ENCODE peak calls at places on chromosomes 4 and X, in six cellular contexts. R is neuronal stem cell, Y is H9, P is IMR-90, A is H1, W is trophoblast cell. E is an unnamed sample.

GRCh38 chr4:185470503-185471195 is 884 bp downstream of the CCDC110 start:
- DNase-seq in R (peak; percentile 15), Y (peak; percentile 55), P (peak; percentile 12), A (no peak), W (peak; percentile 58), E (peak; percentile 26)

GRCh38 chr4:75630174-75630931 is at the start of gene CDKL2:
- DNase-seq in R (peak; percentile 74), Y (peak; percentile 95), P (no peak), A (peak; percentile 62), W (peak; percentile 93), E (peak; percentile 78)

GRCh38 chr4:38131371-38132139 is 171.4 kb downstream of the PTTG2 start:
- DNase-seq in R (peak; percentile 37), Y (peak; percentile 77), P (no peak), A (peak; percentile 43), W (peak; percentile 39), E (peak; percentile 65)

GRCh38 chr4:8504279-8505007 is 63.9 kb downstream of the TRMT44 start:
- DNase-seq in R (no peak), Y (no peak), P (no peak), A (no peak), W (no peak), E (no peak)

GRCh38 chr4:107689912-107690587 is 30.0 kb downstream of the PAPSS1 start:
- DNase-seq in R (no peak), Y (no peak), P (peak; percentile 94), A (no peak), W (peak; percentile 82), E (peak; percentile 80)

GRCh38 chr4:64584981-64585557 is 175.8 kb upstream of the TECRL start:
- DNase-seq in R (peak; percentile 29), Y (no peak), P (peak; percentile 6), A (no peak), W (peak; percentile 57), E (peak; percentile 47)

GRCh38 chr4:48031802-48032525 is 15.4 kb downstream of the NIPAL1 start:
- DNase-seq in R (no peak), Y (no peak), P (peak; percentile 29), A (no peak), W (no peak), E (peak; percentile 66)

GRCh38 chrX:69156638-69157037 is 8.6 kb downstream of the PJA1 start:
- DNase-seq in R (no peak), Y (peak; percentile 17), P (no peak), A (no peak), W (no peak), E (no peak)

GRCh38 chr4:172995704-172996103 is 172.9 kb upstream of the GALNT7 start:
- DNase-seq in R (no peak), Y (no peak), P (no peak), A (no peak), W (no peak), E (no peak)

GRCh38 chrX:152958524-152959465 is 35.1 kb downstream of the PNMA5 start:
- DNase-seq in R (peak; percentile 81), Y (peak; percentile 87), P (peak; percentile 85), A (peak; percentile 50), W (peak; percentile 93), E (peak; percentile 86)

GRCh38 chrX:152960115-152960514 is 33.8 kb downstream of the PNMA5 start:
- DNase-seq in R (no peak), Y (no peak), P (no peak), A (no peak), W (no peak), E (no peak)

GRCh38 chrX:152959626-152960025 is 34.3 kb downstream of the PNMA5 start:
- DNase-seq in R (no peak), Y (no peak), P (no peak), A (no peak), W (no peak), E (no peak)

GRCh38 chrX:152958047-152958446 is 35.9 kb downstream of the PNMA5 start:
- DNase-seq in R (no peak), Y (no peak), P (no peak), A (no peak), W (peak; percentile 90), E (no peak)
- H3K14ac ChIP-seq in R (no peak overlapping the region), Y (no peak overlapping the region), P (no peak overlapping the region), A (no peak overlapping the region), W (no peak overlapping the region), E (no peak overlapping the region)

GRCh38 chr4:168607215-168607614 is 110.4 kb downstream of the PALLD start:
- DNase-seq in R (no peak), Y (no peak), P (no peak), A (no peak), W (no peak), E (no peak)
- H3K4me1 ChIP-seq in R (peaks cover 14% of the 10 kb centered on the region), Y (peaks cover 7% of the 10 kb centered on the region), P (peaks cover 10% of the 10 kb centered on the region), A (peaks cover 3% of the 10 kb centered on the region), W (peaks cover 7% of the 10 kb centered on the region), E (peaks cover 4% of the 10 kb centered on the region)

DNA sequence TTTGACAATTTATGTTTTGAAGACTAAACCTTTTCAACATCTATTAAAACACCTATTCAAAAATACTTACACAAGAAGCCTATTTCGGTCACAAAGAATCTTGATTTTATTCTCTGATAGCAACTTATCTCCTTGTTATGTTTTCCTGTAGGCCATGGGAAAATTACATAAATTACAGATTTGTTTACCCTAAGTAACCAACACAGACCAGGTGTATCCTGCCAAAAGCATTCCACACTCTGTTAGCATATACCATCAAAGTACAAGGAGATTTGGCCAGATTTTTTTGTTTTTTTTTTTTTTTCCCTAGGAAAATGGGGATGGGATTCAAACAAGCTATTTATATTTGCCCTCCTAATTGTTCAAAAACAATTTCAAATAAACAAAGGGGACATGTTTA is 497.9 kb upstream of the MAGEB18 start:
- DNase-seq in R (no peak), Y (no peak), P (no peak), A (no peak), W (no peak), E (no peak)
- H3K14ac ChIP-seq in R (no peak overlapping the region), Y (no peak overlapping the region), P (no peak overlapping the region), A (no peak overlapping the region), W (no peak overlapping the region), E (no peak overlapping the region)

DNA sequence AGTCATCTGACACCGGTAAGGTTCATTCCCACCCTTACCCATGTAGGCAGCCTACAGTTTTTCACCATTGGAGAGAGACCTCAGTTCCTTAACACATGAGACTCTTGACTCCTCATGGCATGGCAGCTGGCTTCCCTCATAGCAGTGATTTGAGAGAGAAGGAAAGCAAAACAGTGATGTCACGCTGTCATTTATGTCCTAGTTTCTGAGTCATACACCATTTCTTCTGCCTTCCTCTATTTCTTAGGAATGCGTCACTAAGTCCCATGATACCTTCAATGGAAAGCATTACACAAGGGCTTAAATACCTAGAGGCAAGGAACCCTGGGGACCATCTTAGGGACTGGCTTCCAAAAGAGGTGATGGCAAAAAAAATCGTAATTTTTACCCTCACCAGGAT is 226.1 kb downstream of the SPCS3 start:
- DNase-seq in R (no peak), Y (no peak), P (peak; percentile 59), A (no peak), W (peak; percentile 12), E (peak; percentile 80)
- H3K4me1 ChIP-seq in R (peaks cover 7% of the 10 kb centered on the region), Y (no peaks in the 10 kb centered on the region), P (peaks cover 14% of the 10 kb centered on the region), A (no peaks in the 10 kb centered on the region), W (no peaks in the 10 kb centered on the region), E (peaks cover 1% of the 10 kb centered on the region)

DNA sequence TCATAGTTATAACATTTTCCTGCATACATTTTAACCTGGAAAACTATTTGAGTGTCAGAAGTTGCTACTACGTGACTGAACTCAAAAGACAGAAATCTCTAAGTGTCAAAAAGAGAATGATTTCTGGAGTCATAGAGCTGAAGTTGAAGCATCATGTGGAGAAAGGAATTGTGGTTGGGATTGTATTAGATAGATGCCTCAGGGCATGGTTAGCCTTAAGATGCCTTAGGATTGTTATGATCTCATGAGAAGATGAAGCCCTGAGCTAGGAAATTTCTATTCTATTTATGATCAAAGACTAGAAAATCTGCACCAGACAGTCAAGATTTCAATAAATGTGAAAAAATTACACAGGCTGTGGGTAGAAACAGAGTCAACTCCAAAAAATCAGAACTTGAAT is 20.2 kb downstream of the EPGN start:
- DNase-seq in R (no peak), Y (no peak), P (peak; percentile 27), A (no peak), W (no peak), E (no peak)
- H3K14ac ChIP-seq in R (no peak overlapping the region), Y (no peak overlapping the region), P (no peak overlapping the region), A (no peak overlapping the region), W (no peak overlapping the region), E (no peak overlapping the region)

GRCh38 chrX:2703991-2704369 is 12.9 kb downstream of the CD99 start:
- DNase-seq in R (no peak), Y (no peak), P (no peak), A (no peak), W (no peak), E (no peak)

GRCh38 chrX:2708016-2708415 is 16.9 kb downstream of the CD99 start:
- DNase-seq in R (no peak), Y (no peak), P (no peak), A (no peak), W (no peak), E (peak; percentile 46)

GRCh38 chrX:2705461-2705860 is 14.4 kb downstream of the CD99 start:
- DNase-seq in R (no peak), Y (no peak), P (no peak), A (no peak), W (no peak), E (no peak)

GRCh38 chrX:2707334-2707760 is 16.3 kb downstream of the CD99 start:
- DNase-seq in R (no peak), Y (peak; percentile 76), P (peak; percentile 95), A (peak; percentile 39), W (peak; percentile 88), E (peak; percentile 99)

GRCh38 chrX:2705036-2705435 is 13.9 kb downstream of the CD99 start:
- DNase-seq in R (no peak), Y (no peak), P (no peak), A (no peak), W (no peak), E (peak; percentile 81)
- H3K4me1 ChIP-seq in R (peaks cover 34% of the 10 kb centered on the region), Y (peaks cover 15% of the 10 kb centered on the region), P (peaks cover 23% of the 10 kb centered on the region), A (peaks cover 29% of the 10 kb centered on the region), W (peaks cover 27% of the 10 kb centered on the region), E (peaks cover 45% of the 10 kb centered on the region)